ENCODE peak calls at places on chromosomes 12 and 14, in four cellular contexts. V, U, A and N are unnamed samples.

GRCh38 chr14:105062048-105062433 is 3.2 kb downstream of the GPR132 start:
- DNase-seq in U (no peak), V (no peak), A (no peak), N (no peak)

GRCh38 chr12:106145539-106146447 is 7.0 kb upstream of the NUAK1 start:
- DNase-seq in V (no peak), A (no peak), U (no peak), N (no peak)

GRCh38 chr14:82412545-82412944 is 878.9 kb upstream of the SEL1L start:
- DNase-seq in V (no peak), U (no peak), A (no peak), N (no peak)

GRCh38 chr14:30129795-30130194 is 202.1 kb upstream of the PRKD1 start:
- DNase-seq in V (peak; percentile 17), A (no peak), U (no peak), N (no peak)

GRCh38 chr12:75120202-75120774 is 89.4 kb downstream of the KCNC2 start:
- DNase-seq in U (no peak), A (no peak), V (no peak), N (no peak)

GRCh38 chr14:105865266-105865903 is 339.0 kb downstream of the TMEM121 start:
- DNase-seq in V (no peak), U (no peak), A (no peak), N (no peak)

GRCh38 chr12:57893460-57894353 is 47.2 kb upstream of the CTDSP2 start:
- DNase-seq in V (peak; percentile 91), U (peak; percentile 97), A (peak; percentile 79), N (peak; percentile 49)

GRCh38 chr12:11310336-11310735 is at the start of gene PRB4:
- DNase-seq in V (no peak), A (no peak), U (no peak), N (no peak)

GRCh38 chr14:99517643-99518381 is 36.6 kb downstream of the CCNK start:
- DNase-seq in U (peak; percentile 24), A (peak; percentile 43), V (no peak), N (no peak)

GRCh38 chr14:89196561-89196960 is 220.5 kb downstream of the FOXN3 start:
- DNase-seq in A (no peak), U (no peak), V (no peak), N (no peak)

GRCh38 chr14:100019156-100019882 is 45.9 kb upstream of the EVL start:
- DNase-seq in U (peak; percentile 33), A (no peak), V (peak; percentile 75), N (no peak)

GRCh38 chr12:91326043-91327027 is 143.7 kb upstream of the DCN start:
- DNase-seq in U (peak; percentile 54), A (no peak), V (peak; percentile 75), N (peak; percentile 56)

GRCh38 chr14:60753264-60754126 is 18.9 kb downstream of the MNAT1 start:
- DNase-seq in A (no peak), U (no peak), V (peak; percentile 40), N (peak; percentile 8)

GRCh38 chr12:54375258-54375579 is 9.3 kb downstream of the ZNF385A start:
- DNase-seq in A (no peak), V (no peak), U (no peak), N (no peak)

GRCh38 chr14:68777644-68778043 is 15.2 kb downstream of the ZFP36L1 start:
- DNase-seq in V (no peak), A (no peak), U (no peak), N (no peak)

GRCh38 chr12:53513712-53514415 is 6.6 kb upstream of the NPFF start:
- DNase-seq in V (no peak), U (no peak), A (no peak), N (no peak)

GRCh38 chr14:51368721-51369163 is 128.7 kb downstream of the TMX1 start:
- DNase-seq in A (no peak), U (no peak), V (peak; percentile 89), N (no peak)

GRCh38 chr14:41022932-41023331 is 583.7 kb upstream of the LRFN5 start:
- DNase-seq in U (no peak), V (peak; percentile 5), A (no peak), N (no peak)

GRCh38 chr14:23245282-23245681 is 7.5 kb downstream of the RNF212B start:
- DNase-seq in V (no peak), U (no peak), A (no peak), N (no peak)

GRCh38 chr14:32167907-32168306 is 33.9 kb upstream of the RNU6-7 start:
- DNase-seq in U (no peak), V (no peak), A (no peak), N (no peak)

GRCh38 chr12:77325505-77325904 is 260.1 kb upstream of the E2F7 start:
- DNase-seq in V (no peak), U (peak; percentile 59), A (no peak), N (no peak)

GRCh38 chr12:108821407-108822397 is 35.7 kb downstream of the SSH1 start:
- DNase-seq in A (peak; percentile 30), V (peak; percentile 69), U (no peak), N (no peak)

GRCh38 chr14:76771432-76771980 is 10.2 kb downstream of the VASH1 start:
- DNase-seq in V (no peak), A (no peak), U (no peak), N (no peak)

DNA sequence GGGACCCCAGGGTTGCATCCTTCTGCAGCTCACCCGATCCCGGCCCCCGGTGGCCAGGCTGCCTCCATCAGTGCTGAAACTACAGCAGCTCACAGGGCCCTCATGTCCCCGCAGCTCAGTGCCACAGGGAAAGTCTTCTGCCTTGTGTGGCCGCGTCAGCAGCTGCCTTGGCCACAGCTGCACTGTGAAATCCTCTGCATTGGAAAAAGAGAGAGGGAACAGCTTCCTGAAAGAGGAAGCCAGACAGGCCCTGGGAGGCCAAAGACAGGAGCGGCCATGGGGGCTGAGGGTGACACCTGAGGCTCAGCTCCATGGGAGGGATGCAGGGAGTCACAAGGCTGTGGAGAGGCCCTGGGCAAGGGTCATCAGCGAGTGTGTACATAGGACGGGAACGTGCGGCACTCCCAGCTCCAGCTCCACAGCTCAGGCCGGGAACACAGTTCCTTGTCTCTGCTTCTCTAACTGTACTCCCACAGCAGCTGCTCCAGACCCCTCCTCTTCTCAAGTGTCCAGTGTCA is 32.7 kb downstream of the PARP2 start:
- DNase-seq in V (no peak), U (no peak), A (peak; percentile 88), N (no peak)
- TF ChIP-seq POLR2A in V (no peak), U (no peak), A (peak; percentile 20), N (no peak)

DNA sequence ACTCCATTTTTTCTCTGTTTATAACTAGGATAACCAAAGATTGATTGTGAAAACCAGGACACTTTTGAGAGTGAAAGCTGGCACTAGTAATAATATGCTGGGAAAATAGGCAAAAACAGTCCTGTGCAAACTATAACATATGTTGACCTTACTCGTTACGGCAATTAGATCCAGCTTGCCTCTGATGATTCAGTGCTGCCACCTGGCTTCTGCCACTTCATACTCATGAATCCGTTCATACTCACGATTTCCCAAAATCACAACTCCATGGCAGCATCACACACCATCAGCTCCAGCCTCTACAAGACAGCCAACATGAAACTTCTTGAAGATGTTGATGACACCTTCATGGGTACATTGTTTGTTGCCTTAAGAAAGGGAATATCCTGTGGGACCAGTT is 49.1 kb upstream of the CAND1 start:
- DNase-seq in U (no peak), A (no peak), V (no peak), N (no peak)
- TF ChIP-seq POLR2A in U (no peak), A (no peak), V (no peak), N (no peak)

GRCh38 chr12:66301944-66302826 is at the start of gene HELB:
- DNase-seq in A (peak; percentile 100), V (peak; percentile 95), U (peak; percentile 99), N (peak; percentile 96)
- TF ChIP-seq POLR2A in A (peak; percentile 42), V (no peak), U (no peak), N (peak; percentile 75)

DNA sequence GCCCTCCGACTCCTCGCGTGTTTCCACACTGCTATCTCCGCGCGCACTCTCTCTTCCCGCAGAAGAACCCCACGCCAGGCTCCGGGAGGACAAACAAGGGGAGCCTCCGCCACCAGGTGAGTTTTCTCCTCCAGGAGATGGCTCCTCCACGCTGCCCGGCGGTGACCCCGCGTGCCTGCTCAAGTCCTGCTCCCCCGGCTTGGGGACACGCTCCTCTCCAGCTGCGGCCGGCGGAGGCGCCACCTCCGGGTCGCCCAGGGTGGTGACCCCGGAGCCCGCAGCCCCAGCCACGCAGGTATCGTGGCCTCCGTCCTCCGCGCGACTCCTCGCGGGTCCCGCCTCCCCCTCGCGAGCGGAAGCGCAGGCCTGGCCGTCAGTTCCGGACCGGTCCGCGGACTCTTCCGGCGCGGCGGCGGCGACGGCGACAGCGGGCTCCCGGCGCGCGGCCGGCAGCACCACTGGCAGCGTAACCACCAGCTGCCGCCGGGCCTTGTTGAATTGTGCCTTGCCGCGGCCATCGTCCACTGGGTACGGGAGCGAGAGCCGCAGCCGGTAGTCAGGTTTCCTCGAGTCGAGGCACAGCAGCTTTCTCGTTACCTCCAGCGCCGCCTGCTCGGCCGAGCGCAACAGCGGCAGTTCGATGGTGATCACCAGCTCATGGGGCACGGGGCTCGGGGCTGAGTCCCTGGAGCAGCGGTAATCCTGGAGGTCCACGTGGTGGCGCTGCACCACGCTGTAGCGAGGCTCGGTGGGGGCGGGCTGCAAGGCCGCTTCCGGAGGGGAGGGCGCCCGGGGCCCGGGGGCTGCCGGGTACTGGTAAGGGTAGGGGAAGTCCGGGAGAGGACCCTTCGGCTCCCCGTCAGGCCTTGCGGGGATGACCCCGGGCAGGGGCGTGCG is 1.1 kb downstream of the DNAAF2 start:
- DNase-seq in A (peak; percentile 94), V (peak; percentile 95), U (peak; percentile 91), N (peak; percentile 93)
- TF ChIP-seq POLR2A in A (peak; percentile 84), V (peak; percentile 69), U (peak; percentile 75), N (peak; percentile 92)

GRCh38 chr12:95215925-95216324 is 1.3 kb downstream of the FGD6 start:
- DNase-seq in U (no peak), A (no peak), V (peak; percentile 75), N (peak; percentile 28)
- TF ChIP-seq POLR2A in U (no peak), A (no peak), V (no peak), N (no peak)

GRCh38 chr12:6532927-6533652 is 1.2 kb upstream of the GAPDH start:
- DNase-seq in U (peak; percentile 74), A (peak; percentile 84), V (peak; percentile 76), N (peak; percentile 75)
- TF ChIP-seq POLR2A in U (no peak), A (peak; percentile 28), V (no peak), N (peak; percentile 43)

DNA sequence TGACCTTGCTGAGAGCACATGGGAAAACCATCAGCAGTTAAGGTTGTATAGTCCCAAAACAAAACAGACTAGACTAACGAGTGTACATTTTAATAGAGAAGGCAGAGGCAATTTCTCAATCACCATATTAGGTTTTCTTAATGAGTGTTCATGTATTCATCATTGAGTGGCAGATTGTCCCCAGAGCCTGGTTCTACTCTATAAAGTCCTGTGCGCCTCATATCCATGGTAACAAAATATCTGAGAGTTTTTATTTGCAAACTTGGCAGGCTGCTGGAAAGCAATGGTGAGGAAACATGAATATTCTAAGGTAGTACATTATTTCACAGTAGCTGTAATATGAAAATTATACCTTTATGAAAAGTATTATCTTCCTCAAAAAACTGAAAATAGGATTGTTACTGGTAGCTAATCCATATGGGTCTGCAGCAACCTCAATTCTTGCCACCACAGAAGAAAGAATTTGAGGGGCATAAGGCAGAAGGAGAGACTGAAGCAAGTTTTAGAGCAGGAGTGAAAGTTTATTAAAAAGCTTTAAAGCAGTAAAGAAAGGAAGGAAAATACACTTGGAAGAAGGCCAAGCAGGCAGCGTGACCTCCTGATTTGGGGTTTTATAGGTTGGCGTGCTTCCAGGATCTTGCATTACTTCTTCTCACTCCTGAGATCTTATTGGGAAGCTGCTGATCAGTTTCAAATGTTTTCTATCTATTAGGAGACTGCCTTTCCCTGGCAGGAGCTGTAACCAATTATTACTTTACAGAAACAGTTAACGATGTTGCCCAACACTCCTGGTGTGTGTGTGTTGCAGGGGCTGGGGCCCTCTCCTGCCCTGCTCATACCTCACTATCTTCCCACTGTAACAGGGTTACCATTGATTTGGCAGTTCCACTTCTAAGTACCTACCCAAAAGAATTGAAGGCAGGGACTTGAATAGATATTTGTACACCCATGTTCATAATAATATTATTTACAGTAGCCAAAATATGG is 154.0 kb upstream of the NUDT4 start:
- DNase-seq in V (no peak), U (no peak), A (no peak), N (peak; percentile 27)
- TF ChIP-seq POLR2A in V (no peak), U (no peak), A (no peak), N (no peak)